ENCODE peak calls at places on chromosomes 1 and 21, in four cellular contexts. U is CD8-positive, alpha-beta T cell; G is IMR-90; K is gastrocnemius medialis. B is an unnamed sample.

GRCh38 chr1:78168306-78168705 is 122.5 kb downstream of the GIPC2 start:
- DNase-seq in U (no peak), G (peak; percentile 35), K (no peak), B (no peak)

GRCh38 chr1:16164821-16165364 is 9.0 kb upstream of the EPHA2 start:
- DNase-seq in U (no peak), G (no peak), K (no peak), B (no peak)

GRCh38 chr1:27148591-27148990 is 6.3 kb downstream of the SLC9A1 start:
- DNase-seq in U (no peak), G (no peak), K (no peak), B (no peak)

GRCh38 chr1:168755800-168756418 is 26.9 kb upstream of the DPT start:
- DNase-seq in U (no peak), G (no peak), K (no peak), B (no peak)

GRCh38 chr1:181095260-181095659 is 6.8 kb downstream of the IER5 start:
- DNase-seq in U (no peak), G (no peak), K (no peak), B (no peak)

GRCh38 chr21:36860736-36861594 is 105.5 kb downstream of the HLCS start:
- DNase-seq in U (no peak), G (peak; percentile 79), K (no peak), B (peak; percentile 90)

GRCh38 chr1:44043176-44044070 is 12.2 kb upstream of the SLC6A9 start:
- DNase-seq in U (no peak), G (no peak), K (no peak), B (no peak)

GRCh38 chr1:151221616-151222015 is 23.3 kb downstream of the PIP5K1A start:
- DNase-seq in U (no peak), G (no peak), K (no peak), B (no peak)

GRCh38 chr1:194024659-194025058 is 838.2 kb upstream of the B3GALT2 start:
- DNase-seq in U (no peak), G (peak; percentile 81), K (no peak), B (peak; percentile 95)

GRCh38 chr1:71644997-71645396 is 564.2 kb upstream of the ZRANB2 start:
- DNase-seq in U (no peak), G (no peak), K (no peak), B (no peak)

GRCh38 chr1:15153184-15153841 is at the start of gene TMEM51:
- DNase-seq in U (no peak), G (peak; percentile 64), K (no peak), B (peak; percentile 56)

GRCh38 chr1:244755673-244756072 is 79.8 kb upstream of the COX20 start:
- DNase-seq in U (no peak), G (no peak), K (no peak), B (no peak)

GRCh38 chr1:23759277-23759676 is 16.0 kb downstream of the ELOA start:
- DNase-seq in U (no peak), G (peak; percentile 52), K (no peak), B (no peak)

GRCh38 chr1:63843884-63844283 is 70.1 kb downstream of the ROR1 start:
- DNase-seq in U (no peak), G (no peak), K (no peak), B (no peak)

GRCh38 chr21:16323586-16323985 is 593.8 kb downstream of the USP25 start:
- DNase-seq in U (no peak), G (peak; percentile 29), K (no peak), B (peak; percentile 35)

GRCh38 chr1:7956218-7957032 is 5.1 kb upstream of the PARK7 start:
- DNase-seq in U (no peak), G (peak; percentile 91), K (no peak), B (peak; percentile 54)

GRCh38 chr1:24321150-24321549 is 2.0 kb downstream of the GRHL3 start:
- DNase-seq in U (no peak), G (no peak), K (no peak), B (no peak)

GRCh38 chr1:77539510-77540142 is 142.8 kb downstream of the ZZZ3 start:
- DNase-seq in U (no peak), G (peak; percentile 81), K (no peak), B (peak; percentile 85)

GRCh38 chr21:36719614-36720013 is 20.7 kb downstream of the SIM2 start:
- DNase-seq in U (no peak), G (no peak), K (no peak), B (no peak)

GRCh38 chr1:41493117-41493536 is 8.6 kb upstream of the EDN2 start:
- DNase-seq in U (no peak), G (peak; percentile 95), K (no peak), B (peak; percentile 91)

GRCh38 chr1:214029796-214030195 is 42.0 kb downstream of the PROX1 start:
- DNase-seq in U (no peak), G (no peak), K (peak; percentile 62), B (peak; percentile 47)

GRCh38 chr1:212862111-212862690 is 4.1 kb downstream of the FLVCR1 start:
- DNase-seq in U (no peak), G (no peak), K (no peak), B (no peak)

GRCh38 chr1:226946841-226947240 is 6.7 kb downstream of the COQ8A start:
- DNase-seq in U (no peak), G (peak; percentile 20), K (peak; percentile 46), B (no peak)

GRCh38 chr21:24023936-24024335 is 1583.3 kb downstream of the MRPL39 start:
- DNase-seq in U (no peak), G (no peak), K (no peak), B (no peak)

GRCh38 chr1:87273291-87273690 is 55.4 kb upstream of the LMO4 start:
- DNase-seq in U (no peak), G (no peak), K (no peak), B (no peak)

GRCh38 chr1:10051656-10052055 is 18.9 kb downstream of the UBE4B start:
- DNase-seq in U (no peak), G (no peak), K (no peak), B (no peak)

GRCh38 chr1:26317612-26318337 is at the start of gene CD52:
- DNase-seq in U (peak; percentile 47), G (no peak), K (no peak), B (no peak)

GRCh38 chr21:25635310-25635709 is 3.7 kb upstream of the JAM2 start:
- DNase-seq in U (no peak), G (no peak), K (no peak), B (no peak)

GRCh38 chr1:27567931-27568246 is 36.1 kb downstream of the AHDC1 start:
- DNase-seq in U (no peak), G (no peak), K (no peak), B (no peak)

GRCh38 chr1:27137544-27138075 is 17.3 kb downstream of the SLC9A1 start:
- DNase-seq in U (no peak), G (no peak), K (peak; percentile 63), B (no peak)

GRCh38 chr1:110746644-110747259 is 72.0 kb upstream of the KCNA3 start:
- DNase-seq in U (peak; percentile 26), G (peak; percentile 53), K (no peak), B (peak; percentile 18)

DNA sequence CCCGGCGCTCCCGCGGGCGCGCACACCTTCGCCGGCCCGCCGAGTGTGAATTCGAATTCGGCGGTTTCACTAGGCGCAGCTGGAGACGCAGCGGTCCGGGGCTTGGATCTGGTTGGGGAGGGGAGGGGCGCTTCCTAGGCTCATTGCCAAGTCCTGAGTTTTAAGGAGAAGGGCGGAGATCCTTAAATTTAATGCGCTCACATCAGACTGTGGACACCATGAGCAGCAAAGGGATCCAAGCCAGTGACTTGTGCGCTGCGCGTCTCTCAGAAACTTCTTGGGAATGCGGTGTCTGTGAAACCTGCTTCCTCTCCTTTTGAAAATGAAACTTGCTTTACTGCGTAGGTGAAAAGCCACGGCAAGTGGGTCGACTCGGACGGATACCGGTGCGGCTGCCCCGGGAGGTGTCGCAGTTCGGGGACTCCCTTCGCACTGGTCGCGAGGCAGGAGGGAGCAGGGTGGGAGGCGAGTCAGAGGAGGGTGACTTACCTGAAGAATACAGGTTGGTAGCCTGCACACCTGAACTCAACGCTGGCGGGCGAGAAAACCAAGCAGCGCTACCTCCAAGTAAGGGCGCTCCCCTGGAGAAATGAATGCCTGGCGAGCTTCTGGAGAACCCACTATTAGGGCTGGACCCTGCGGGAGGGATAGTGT is 887 bp downstream of the TENT5C start:
- DNase-seq in U (peak; percentile 40), G (peak; percentile 51), K (peak; percentile 35), B (peak; percentile 43)
- H3K27ac ChIP-seq in U (peak overlapping the region; percentile 95), G (peak overlapping the region; percentile 47), K (peak overlapping the region; percentile 96), B (no peak overlapping the region)

GRCh38 chr1:40182956-40183710 is 21.9 kb downstream of the RLF start:
- DNase-seq in U (no peak), G (peak; percentile 45), K (no peak), B (peak; percentile 27)
- TF ChIP-seq CTCF in U (peak; percentile 30), G (peak; percentile 47), K (no peak), B (peak; percentile 52)

DNA sequence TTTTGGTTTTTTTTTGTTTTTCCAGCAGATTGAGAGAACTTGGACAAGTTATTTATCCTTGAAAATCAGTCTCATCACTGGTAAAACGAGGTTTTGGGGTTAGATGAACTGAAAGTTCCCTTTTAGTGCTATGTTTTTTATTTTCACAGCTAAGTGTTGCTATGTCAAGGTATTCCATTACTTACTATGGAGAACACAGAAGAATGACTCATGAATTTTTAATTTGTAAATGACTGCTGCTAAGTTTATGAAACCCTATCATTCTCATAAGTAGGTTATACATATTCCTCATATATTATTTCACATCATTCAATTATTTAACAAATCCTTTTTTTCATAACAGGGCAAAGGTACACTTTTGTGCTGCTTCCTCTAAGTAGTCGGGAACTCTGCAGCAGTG is 52.2 kb upstream of the ATP1A1 start:
- DNase-seq in U (no peak), G (no peak), K (no peak), B (no peak)
- H3K27ac ChIP-seq in U (no peak overlapping the region), G (no peak overlapping the region), K (no peak overlapping the region), B (no peak overlapping the region)

DNA sequence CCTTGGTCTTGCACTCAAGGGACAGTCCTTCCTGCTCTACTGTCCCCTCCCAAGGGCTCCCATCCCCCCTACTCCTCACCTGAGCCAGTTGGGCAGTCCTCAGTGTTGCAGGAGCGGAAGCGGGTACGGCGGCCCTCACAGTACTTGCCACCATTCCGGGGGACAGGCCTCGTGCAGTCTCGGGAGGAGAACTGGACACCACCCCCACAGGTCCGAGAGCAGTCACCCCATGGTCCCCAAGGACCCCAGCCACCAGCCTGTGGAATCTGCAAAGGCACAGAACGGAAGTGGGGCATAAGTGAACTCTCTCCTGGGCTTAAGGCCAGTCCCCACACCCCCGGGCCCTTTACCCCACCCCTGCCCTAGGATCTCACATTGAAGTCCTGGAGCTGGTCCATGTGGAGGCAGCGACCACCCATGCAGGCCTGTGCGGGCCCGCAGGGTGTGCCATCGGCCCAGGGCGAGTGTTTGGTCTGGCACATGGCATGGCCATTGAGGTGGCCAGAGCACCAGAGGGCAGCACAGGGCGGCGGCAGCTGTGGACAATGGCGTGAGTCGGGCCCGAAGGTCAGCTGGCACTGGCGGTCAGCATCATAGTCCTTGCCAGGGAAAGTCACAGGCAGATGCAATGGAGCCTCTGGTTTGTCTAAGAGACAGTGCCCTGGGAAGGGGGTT is 5.2 kb downstream of the ADAMTS4 start:
- DNase-seq in U (no peak), G (no peak), K (peak; percentile 77), B (no peak)
- TF ChIP-seq CTCF in U (no peak), G (no peak), K (no peak), B (no peak)

GRCh38 chr1:20662110-20662475 is 924 bp upstream of the DDOST start:
- DNase-seq in U (no peak), G (no peak), K (no peak), B (no peak)

GRCh38 chr1:20657024-20657423 is 4.1 kb downstream of the DDOST start:
- DNase-seq in U (no peak), G (no peak), K (no peak), B (no peak)

GRCh38 chr1:20660363-20661234 is 570 bp downstream of the DDOST start:
- DNase-seq in U (no peak), G (no peak), K (no peak), B (no peak)

GRCh38 chr1:20661235-20662109 is at the start of gene DDOST:
- DNase-seq in U (peak; percentile 86), G (peak; percentile 97), K (peak; percentile 95), B (peak; percentile 96)

GRCh38 chr1:20658166-20658915 is 2.8 kb downstream of the DDOST start:
- DNase-seq in U (no peak), G (no peak), K (no peak), B (no peak)
- H3K27ac ChIP-seq in U (no peak overlapping the region), G (no peak overlapping the region), K (peak overlapping the region; percentile 70), B (no peak overlapping the region)

B was measured in astrocyte.